ENCODE peak calls at places on chromosomes 1 and 21, in seven cellular contexts. O is A549, H is upper lobe of left lung, B is suprapubic skin, N is SK-N-SH, S is K562, G is HepG2. I is an unnamed sample. For H3K4me1, the result is how much of the 10 kb centered on the place peaks cover.

GRCh38 chr1:214439352-214440119 is 111.9 kb downstream of the PTPN14 start:
- DNase-seq in O (peak), H (no peak), B (no peak), N (no peak), S (no peak), G (peak), I (peak)

GRCh38 chr1:36320291-36320758 is 3.1 kb downstream of the EVA1B start:
- DNase-seq in O (no peak), H (no peak), B (no peak), N (no peak), S (peak), G (no peak), I (no peak)

GRCh38 chr21:41581592-41582228 is 73.8 kb upstream of the TMPRSS2 start:
- DNase-seq in O (no peak), H (peak), B (no peak), N (no peak), S (no peak), G (no peak), I (peak)

GRCh38 chr21:20875741-20876140 is 122.5 kb upstream of the NCAM2 start:
- DNase-seq in O (no peak), H (no peak), B (no peak), N (no peak), S (no peak), G (no peak), I (no peak)

GRCh38 chr1:194374649-194375048 is 1188.2 kb upstream of the B3GALT2 start:
- DNase-seq in O (no peak), H (no peak), B (no peak), N (no peak), S (no peak), G (no peak), I (no peak)

GRCh38 chr1:117616356-117616755 is 10.5 kb downstream of the TENT5C start:
- DNase-seq in O (no peak), H (no peak), B (no peak), N (no peak), S (no peak), G (no peak), I (peak)

GRCh38 chr1:223264529-223264928 is 99.4 kb downstream of the SUSD4 start:
- DNase-seq in O (no peak), H (no peak), B (no peak), N (no peak), S (peak), G (no peak), I (no peak)

GRCh38 chr1:187374742-187375141 is 546.0 kb downstream of the PLA2G4A start:
- DNase-seq in O (no peak), H (no peak), B (no peak), N (no peak), S (no peak), G (no peak), I (no peak)

GRCh38 chr21:16829532-16829931 is 683.3 kb upstream of the CXADR start:
- DNase-seq in O (no peak), H (no peak), B (no peak), N (no peak), S (no peak), G (no peak), I (no peak)

GRCh38 chr1:185341196-185341781 is 24.2 kb upstream of the IVNS1ABP start:
- DNase-seq in O (no peak), H (no peak), B (no peak), N (no peak), S (no peak), G (no peak), I (no peak)

GRCh38 chr1:47951026-47951425 is 46.2 kb downstream of the TRABD2B start:
- DNase-seq in O (no peak), H (peak), B (no peak), N (no peak), S (no peak), G (no peak), I (no peak)

GRCh38 chr1:63669151-63669961 is 76.1 kb downstream of the PGM1 start:
- DNase-seq in O (no peak), H (peak), B (no peak), N (no peak), S (no peak), G (no peak), I (peak)

GRCh38 chr1:110749960-110750359 is 75.2 kb upstream of the KCNA3 start:
- DNase-seq in O (no peak), H (no peak), B (no peak), N (no peak), S (no peak), G (no peak), I (no peak)

GRCh38 chr1:175783126-175783722 is 39.8 kb upstream of the TNR start:
- DNase-seq in O (no peak), H (no peak), B (no peak), N (no peak), S (no peak), G (no peak), I (no peak)

GRCh38 chr1:23790696-23791433 is at the start of gene LYPLA2:
- DNase-seq in O (peak), H (peak), B (peak), N (peak), S (peak), G (peak), I (peak)

GRCh38 chr1:202286622-202287097 is 55.1 kb downstream of the UBE2T start:
- DNase-seq in O (no peak), H (no peak), B (no peak), N (no peak), S (no peak), G (peak), I (no peak)

GRCh38 chr21:38789275-38789674 is 16.5 kb upstream of the ETS2 start:
- DNase-seq in O (no peak), H (no peak), B (no peak), N (no peak), S (no peak), G (no peak), I (no peak)

GRCh38 chr1:39411526-39411925 is 79.9 kb upstream of the BMP8A start:
- DNase-seq in O (no peak), H (no peak), B (no peak), N (no peak), S (no peak), G (no peak), I (no peak)

GRCh38 chr1:64482720-64483119 is 12.8 kb downstream of the CACHD1 start:
- DNase-seq in O (no peak), H (no peak), B (no peak), N (no peak), S (no peak), G (no peak), I (no peak)

GRCh38 chr1:29236993-29237905 is 927 bp downstream of the PTPRU start:
- DNase-seq in O (peak), H (peak), B (no peak), N (peak), S (peak), G (peak), I (peak)

GRCh38 chr1:167185062-167185461 is 35.6 kb upstream of the POU2F1 start:
- DNase-seq in O (no peak), H (no peak), B (no peak), N (peak), S (no peak), G (no peak), I (no peak)

GRCh38 chr1:201279313-201279712 is 4.0 kb upstream of the PKP1 start:
- DNase-seq in O (no peak), H (no peak), B (no peak), N (no peak), S (no peak), G (no peak), I (no peak)

GRCh38 chr1:53575141-53575947 is 116.1 kb downstream of the DMRTB1 start:
- DNase-seq in O (no peak), H (no peak), B (peak), N (no peak), S (no peak), G (no peak), I (no peak)

GRCh38 chr1:89089962-89090361 is 25.0 kb upstream of the GBP1 start:
- DNase-seq in O (no peak), H (no peak), B (no peak), N (peak), S (no peak), G (no peak), I (no peak)

GRCh38 chr1:41232305-41232704 is 9.8 kb downstream of the SCMH1 start:
- DNase-seq in O (no peak), H (no peak), B (no peak), N (no peak), S (no peak), G (peak), I (no peak)

GRCh38 chr21:15627823-15628222 is 102.0 kb upstream of the USP25 start:
- DNase-seq in O (no peak), H (no peak), B (no peak), N (no peak), S (no peak), G (no peak), I (no peak)

GRCh38 chr1:209190591-209191241 is 392.8 kb upstream of the CAMK1G start:
- DNase-seq in O (peak), H (peak), B (no peak), N (peak), S (peak), G (peak), I (peak)

GRCh38 chr1:47184090-47184735 is 5.6 kb downstream of the PDZK1IP1 start:
- DNase-seq in O (no peak), H (no peak), B (no peak), N (peak), S (peak), G (no peak), I (peak)

GRCh38 chr1:228002792-228003191 is 4.0 kb upstream of the WNT3A start:
- DNase-seq in O (no peak), H (no peak), B (peak), N (no peak), S (no peak), G (no peak), I (peak)

GRCh38 chr1:109522026-109522425 is 12.5 kb upstream of the AMIGO1 start:
- DNase-seq in O (no peak), H (no peak), B (no peak), N (no peak), S (no peak), G (no peak), I (no peak)

GRCh38 chr1:155322571-155322952 is 1.9 kb downstream of the RUSC1 start:
- DNase-seq in O (no peak), H (peak), B (no peak), N (peak), S (no peak), G (no peak), I (no peak)

GRCh38 chr1:161835963-161836362 is 69.8 kb downstream of the ATF6 start:
- DNase-seq in O (no peak), H (no peak), B (no peak), N (no peak), S (no peak), G (no peak), I (no peak)

GRCh38 chr1:185693654-185694053 is 40.5 kb upstream of the HMCN1 start:
- DNase-seq in O (no peak), H (no peak), B (no peak), N (no peak), S (no peak), G (no peak), I (no peak)

GRCh38 chr1:53115403-53116306 is 26.8 kb downstream of the SLC1A7 start:
- DNase-seq in O (peak), H (peak), B (no peak), N (peak), S (peak), G (peak), I (peak)

GRCh38 chr21:44682580-44683151 is 703 bp upstream of the KRTAP12-1 start:
- DNase-seq in O (no peak), H (no peak), B (no peak), N (no peak), S (no peak), G (no peak), I (no peak)

DNA sequence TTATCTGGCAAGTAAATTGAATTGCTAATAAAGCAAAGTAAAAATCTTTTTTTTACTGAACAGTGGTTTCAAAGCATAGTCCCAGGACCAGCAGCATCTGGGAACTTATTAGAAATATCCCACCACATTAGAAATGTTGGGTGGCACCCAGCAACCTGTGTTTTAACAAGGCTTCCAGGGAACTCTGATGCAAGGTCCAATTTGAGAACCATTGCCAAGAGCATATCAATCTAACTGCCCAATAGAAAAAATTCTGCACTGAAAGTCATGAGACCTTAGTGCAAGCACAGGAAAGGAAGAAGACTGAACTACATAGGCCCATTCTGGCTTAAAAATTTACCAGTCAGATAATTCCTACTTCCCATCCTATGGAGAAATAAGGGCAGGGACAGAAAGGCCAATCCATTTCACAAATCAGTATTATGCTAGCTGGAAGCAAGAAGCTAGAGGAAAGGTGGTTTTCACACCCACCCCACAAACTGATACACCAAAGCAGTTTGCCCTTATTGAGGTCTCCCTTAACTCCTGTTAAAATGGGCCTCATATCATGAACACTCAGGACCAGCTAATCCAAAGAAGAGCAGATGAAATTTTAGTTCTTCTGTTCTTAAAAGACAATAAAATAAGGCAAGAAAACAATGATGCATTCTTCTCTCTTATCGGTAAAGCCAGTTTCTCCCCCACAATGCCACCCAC is 17.5 kb upstream of the C1orf105 start:
- DNase-seq in O (no peak), H (no peak), B (no peak), N (no peak), S (no peak), G (no peak), I (no peak)
- H3K4me1 ChIP-seq in O (under half), H (under half), B (under half), N (under half), S (under half), G (under half), I (under half)

GRCh38 chr1:8406011-8406410 is 88.1 kb downstream of the SLC45A1 start:
- DNase-seq in O (no peak), H (no peak), B (no peak), N (no peak), S (no peak), G (no peak), I (no peak)

GRCh38 chr1:8402109-8402704 is 84.3 kb downstream of the SLC45A1 start:
- DNase-seq in O (no peak), H (peak), B (no peak), N (no peak), S (no peak), G (no peak), I (no peak)

GRCh38 chr1:8407652-8408051 is 89.7 kb downstream of the SLC45A1 start:
- DNase-seq in O (no peak), H (no peak), B (no peak), N (no peak), S (no peak), G (no peak), I (no peak)

GRCh38 chr1:8406946-8407345 is 89.0 kb downstream of the SLC45A1 start:
- DNase-seq in O (no peak), H (no peak), B (no peak), N (no peak), S (no peak), G (no peak), I (no peak)

DNA sequence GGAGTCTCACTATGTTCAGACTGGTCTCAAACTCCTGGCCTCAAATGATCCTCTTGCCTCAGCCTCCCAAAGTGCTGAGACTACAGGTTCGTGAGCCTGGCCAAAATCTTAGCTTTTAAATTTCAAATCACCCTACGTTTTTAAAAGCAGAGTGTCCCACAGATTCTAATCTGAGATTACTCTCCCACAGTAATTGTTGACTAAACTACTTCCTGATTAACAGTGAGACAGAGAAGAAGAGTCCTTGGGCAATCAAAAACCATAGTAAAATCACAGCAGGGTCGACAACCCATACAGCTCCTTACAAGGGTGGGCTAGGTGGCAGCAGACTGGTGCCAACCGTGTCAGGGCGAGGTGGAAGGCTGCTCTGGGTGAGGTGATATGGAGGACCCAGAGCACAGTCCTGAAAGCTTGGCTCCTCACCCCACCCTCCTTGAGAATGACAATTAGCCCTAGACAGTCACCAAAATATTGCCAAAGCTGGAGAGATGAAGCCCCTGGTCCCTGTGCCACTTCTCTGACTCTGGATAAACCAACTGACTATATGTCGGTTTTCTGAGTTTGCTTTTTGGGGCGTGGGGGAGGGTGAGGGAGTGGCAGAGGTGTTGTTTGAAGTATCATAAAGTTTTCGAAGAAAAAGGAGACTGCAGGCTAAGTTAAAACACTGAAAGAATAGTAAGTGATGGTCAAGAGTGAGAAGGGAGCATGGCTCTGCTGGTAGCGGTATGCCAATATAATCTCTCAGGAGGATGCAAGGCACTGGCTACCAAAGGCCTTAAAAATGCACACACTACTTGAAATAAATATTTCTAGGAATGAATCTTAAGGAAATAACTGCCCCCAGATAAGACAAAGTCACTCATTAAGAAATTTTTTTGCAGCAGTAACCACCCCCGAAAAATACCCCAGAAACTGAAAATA is 86.8 kb downstream of the SLC45A1 start:
- DNase-seq in O (no peak), H (no peak), B (no peak), N (no peak), S (no peak), G (no peak), I (no peak)
- H3K27ac ChIP-seq in O (no peak), H (peak), B (no peak), N (no peak), S (no peak), G (no peak), I (peak)

GRCh38 chr1:234978397-234979291 is 150.0 kb downstream of the TOMM20 start:
- DNase-seq in O (peak), H (no peak), B (no peak), N (peak), S (peak), G (peak), I (peak)

GRCh38 chr1:234980224-234980656 is 148.4 kb downstream of the TOMM20 start:
- DNase-seq in O (no peak), H (no peak), B (no peak), N (no peak), S (no peak), G (no peak), I (no peak)

GRCh38 chr1:234981758-234982157 is 146.9 kb downstream of the TOMM20 start:
- DNase-seq in O (no peak), H (no peak), B (no peak), N (no peak), S (no peak), G (no peak), I (no peak)

GRCh38 chr1:234979316-234980223 is 149.1 kb downstream of the TOMM20 start:
- DNase-seq in O (no peak), H (no peak), B (peak), N (no peak), S (no peak), G (no peak), I (no peak)

GRCh38 chr1:234980657-234981396 is 147.8 kb downstream of the TOMM20 start:
- DNase-seq in O (peak), H (peak), B (peak), N (peak), S (no peak), G (peak), I (peak)
- TF ChIP-seq EP300 in O (peak), H (peak), B (no peak), N (no peak), S (peak), G (peak), I (peak)

GRCh38 chr1:160797861-160798273 is 1.9 kb downstream of the LY9 start:
- DNase-seq in O (no peak), H (no peak), B (no peak), N (no peak), S (no peak), G (no peak), I (peak)

GRCh38 chr1:160797163-160797797 is 1.3 kb downstream of the LY9 start:
- DNase-seq in O (no peak), H (no peak), B (no peak), N (no peak), S (no peak), G (no peak), I (no peak)

GRCh38 chr1:160800142-160800541 is 4.2 kb downstream of the LY9 start:
- DNase-seq in O (no peak), H (no peak), B (no peak), N (no peak), S (no peak), G (no peak), I (no peak)

GRCh38 chr1:160799641-160800040 is 3.7 kb downstream of the LY9 start:
- DNase-seq in O (no peak), H (no peak), B (no peak), N (no peak), S (no peak), G (no peak), I (no peak)

DNA sequence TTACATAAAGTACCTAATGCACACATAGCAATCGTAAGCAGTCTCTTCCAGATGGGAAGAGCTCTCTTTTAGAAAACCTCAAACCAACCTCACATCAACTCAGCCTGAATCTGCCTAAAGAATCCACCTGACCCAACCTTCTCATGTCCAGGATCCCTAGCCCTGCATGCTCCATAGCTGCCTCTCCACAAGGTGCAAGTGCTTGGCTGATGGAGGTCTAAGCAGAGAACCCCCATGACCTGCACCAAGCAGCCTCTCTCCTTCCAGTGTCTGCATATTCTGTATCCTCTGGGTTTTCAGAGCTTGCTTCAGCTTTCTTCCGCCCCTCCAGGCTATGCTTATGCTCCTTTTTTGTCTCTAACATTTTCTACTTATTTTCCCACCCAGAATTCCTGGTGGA is 2.5 kb downstream of the LY9 start:
- DNase-seq in O (no peak), H (no peak), B (no peak), N (no peak), S (no peak), G (no peak), I (no peak)
- H3K4me1 ChIP-seq in O (under half), H (under half), B (under half), N (under half), S (under half), G (under half), I (under half)

DNA sequence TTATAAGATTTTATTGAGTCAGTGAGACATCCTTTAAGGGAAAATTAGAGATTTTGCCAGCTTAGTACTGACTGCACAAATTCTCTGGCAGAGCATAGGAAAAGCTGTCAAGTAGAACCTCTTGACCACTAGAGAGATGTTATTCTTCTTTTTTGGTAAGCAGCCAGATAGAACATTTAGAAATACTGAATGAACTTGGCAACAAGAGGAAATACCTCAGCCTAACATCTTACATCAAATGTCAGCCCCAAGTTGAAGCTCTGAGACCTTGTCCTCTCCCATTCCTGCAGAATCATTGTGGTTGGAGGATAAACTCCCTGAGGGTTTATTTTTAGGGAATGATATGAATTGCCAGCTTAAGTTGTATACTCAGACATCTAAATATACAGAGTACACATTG is 53.4 kb downstream of the MIGA1 start:
- DNase-seq in O (no peak), H (no peak), B (no peak), N (no peak), S (no peak), G (no peak), I (no peak)
- H3K27ac ChIP-seq in O (peak), H (peak), B (peak), N (peak), S (no peak), G (no peak), I (peak)